ENCODE peak calls at places on chromosomes 6 and 20, in four cellular contexts. P, V, R and Z are unnamed samples.

GRCh38 chr20:37179671-37180524 is 550 bp upstream of the MROH8 start:
- DNase-seq in V (no peak), P (peak), R (no peak), Z (peak)

GRCh38 chr20:7199867-7200266 is 432.4 kb downstream of the BMP2 start:
- DNase-seq in P (no peak), R (no peak), V (no peak), Z (no peak)

GRCh38 chr6:16812993-16813392 is 51.7 kb upstream of the ATXN1 start:
- DNase-seq in V (no peak), R (no peak), P (no peak), Z (no peak)

GRCh38 chr20:33604084-33604990 is 57.8 kb upstream of the C20orf144 start:
- DNase-seq in R (no peak), V (no peak), P (no peak), Z (no peak)

GRCh38 chr20:22567944-22568871 is 16.2 kb downstream of the FOXA2 start:
- DNase-seq in P (no peak), R (no peak), V (peak), Z (peak)

GRCh38 chr6:143336446-143337152 is 113.9 kb downstream of the ADAT2 start:
- DNase-seq in R (no peak), P (peak), V (peak), Z (peak)

GRCh38 chr6:27866370-27867050 is 45.7 kb downstream of the OR2B2 start:
- DNase-seq in V (peak), P (peak), R (no peak), Z (peak)

GRCh38 chr6:44514576-44515193 is 127.2 kb downstream of the CDC5L start:
- DNase-seq in R (no peak), P (no peak), V (no peak), Z (no peak)

GRCh38 chr6:79410806-79411205 is 126.4 kb downstream of the LCA5 start:
- DNase-seq in V (no peak), P (no peak), R (no peak), Z (no peak)

GRCh38 chr6:52511572-52512151 is 65.2 kb downstream of the TRAM2 start:
- DNase-seq in R (no peak), P (peak), V (no peak), Z (peak)

GRCh38 chr6:77292564-77293546 is 170.4 kb downstream of the HTR1B start:
- DNase-seq in R (no peak), P (peak), V (no peak), Z (peak)

GRCh38 chr20:14576478-14576877 is 239.1 kb upstream of the FLRT3 start:
- DNase-seq in P (no peak), R (no peak), V (no peak), Z (no peak)

GRCh38 chr6:109420751-109421150 is 19.7 kb downstream of the PPIL6 start:
- DNase-seq in R (no peak), V (no peak), P (no peak), Z (no peak)

GRCh38 chr6:69331886-69332285 is 464.9 kb downstream of the LMBRD1 start:
- DNase-seq in P (no peak), R (no peak), V (no peak), Z (no peak)

GRCh38 chr6:1678966-1679690 is 69.4 kb downstream of the FOXC1 start:
- DNase-seq in P (no peak), V (no peak), R (no peak), Z (no peak)

GRCh38 chr6:218153-219018 is 73.9 kb upstream of the DUSP22 start:
- DNase-seq in R (no peak), P (no peak), V (no peak), Z (peak)

GRCh38 chr6:165599121-165599520 is 63.9 kb downstream of the PDE10A start:
- DNase-seq in R (no peak), P (no peak), V (no peak), Z (no peak)

GRCh38 chr6:108133594-108134179 is 32.1 kb upstream of the NR2E1 start:
- DNase-seq in R (peak), P (peak), V (peak), Z (peak)

GRCh38 chr20:38151455-38151854 is 13.6 kb downstream of the TGM2 start:
- DNase-seq in P (no peak), R (no peak), V (no peak), Z (no peak)

GRCh38 chr6:113694278-113695077 is 162.7 kb upstream of the MARCKS start:
- DNase-seq in V (no peak), P (peak), R (no peak), Z (no peak)

GRCh38 chr6:166950443-166950821 is 5.9 kb downstream of the RNASET2 start:
- DNase-seq in R (no peak), V (no peak), P (no peak), Z (no peak)

GRCh38 chr20:45299786-45300185 is 6.9 kb upstream of the RBPJL start:
- DNase-seq in R (no peak), V (no peak), P (no peak), Z (no peak)

GRCh38 chr20:45301824-45302251 is 4.8 kb upstream of the RBPJL start:
- DNase-seq in V (no peak), R (no peak), P (no peak), Z (no peak)

GRCh38 chr20:45297786-45298497 is 8.7 kb upstream of the RBPJL start:
- DNase-seq in V (no peak), R (no peak), P (no peak), Z (no peak)

GRCh38 chr20:45303586-45304463 is 2.8 kb upstream of the RBPJL start:
- DNase-seq in R (no peak), V (no peak), P (no peak), Z (no peak)

DNA sequence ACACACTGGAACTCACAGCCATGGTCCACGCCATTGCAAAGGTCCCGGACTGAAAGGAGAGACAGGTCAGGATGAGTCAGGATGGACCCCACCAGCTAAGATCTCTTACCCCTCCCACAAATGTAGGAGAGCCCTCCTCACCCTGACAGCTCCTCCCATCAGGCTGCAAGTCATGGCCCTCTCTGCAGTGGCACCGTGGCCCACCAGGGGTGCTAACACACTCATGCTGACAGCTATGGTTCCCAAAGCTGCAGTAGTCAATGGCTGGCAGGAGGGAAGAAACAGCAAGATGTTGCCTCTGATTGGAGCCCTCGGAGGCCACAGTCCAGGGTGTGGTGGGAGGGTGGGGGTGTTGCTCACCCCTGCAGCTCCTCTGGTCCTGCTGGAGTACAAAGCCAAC is 5.7 kb upstream of the RBPJL start:
- DNase-seq in V (peak), R (no peak), P (peak), Z (peak)
- H4K5ac ChIP-seq in V (no peak), R (no peak), P (no peak), Z (no peak)

DNA sequence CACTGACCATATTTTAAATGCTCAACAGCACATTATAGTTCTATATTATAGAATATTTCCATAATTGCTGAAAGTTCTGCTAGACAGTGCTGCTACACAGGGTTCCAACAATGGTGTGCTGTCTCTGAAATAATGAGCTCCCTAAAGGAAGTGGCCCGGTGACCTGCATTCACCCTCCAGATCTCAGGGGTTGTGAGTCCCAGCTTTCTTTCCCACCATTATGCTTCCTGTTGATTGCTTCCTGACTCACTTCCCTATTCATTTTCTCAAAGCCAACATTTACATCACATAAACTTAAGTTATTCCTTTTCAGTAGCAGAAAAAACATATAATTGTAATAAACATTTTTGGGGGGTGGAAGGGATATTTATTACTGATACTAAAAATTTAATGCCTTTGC is 13.0 kb upstream of the CCN6 start:
- DNase-seq in R (no peak), P (no peak), V (no peak), Z (no peak)
- H4K5ac ChIP-seq in R (no peak), P (no peak), V (no peak), Z (no peak)

GRCh38 chr20:25274891-25275812 is 27.3 kb downstream of the PYGB start:
- DNase-seq in R (no peak), P (no peak), V (no peak), Z (no peak)
- H4K5ac ChIP-seq in R (no peak), P (no peak), V (no peak), Z (no peak)

GRCh38 chr20:18019068-18019467 is 38.6 kb downstream of the OVOL2 start:
- DNase-seq in P (peak), R (no peak), V (peak), Z (peak)
- H4K5ac ChIP-seq in P (no peak), R (no peak), V (no peak), Z (no peak)

GRCh38 chr20:62313460-62314338 is 10.9 kb downstream of the ADRM1 start:
- DNase-seq in V (no peak), R (no peak), P (no peak), Z (no peak)
- H4K5ac ChIP-seq in V (no peak), R (no peak), P (no peak), Z (no peak)

GRCh38 chr6:159061146-159061545 is 16.4 kb upstream of the TAGAP start:
- DNase-seq in R (no peak), P (no peak), V (no peak), Z (no peak)
- H4K5ac ChIP-seq in R (no peak), P (no peak), V (no peak), Z (no peak)

GRCh38 chr6:130895516-130895915 is 68.3 kb downstream of the SMLR1 start:
- DNase-seq in R (no peak), P (no peak), V (no peak), Z (no peak)
- H4K5ac ChIP-seq in R (no peak), P (no peak), V (no peak), Z (no peak)

DNA sequence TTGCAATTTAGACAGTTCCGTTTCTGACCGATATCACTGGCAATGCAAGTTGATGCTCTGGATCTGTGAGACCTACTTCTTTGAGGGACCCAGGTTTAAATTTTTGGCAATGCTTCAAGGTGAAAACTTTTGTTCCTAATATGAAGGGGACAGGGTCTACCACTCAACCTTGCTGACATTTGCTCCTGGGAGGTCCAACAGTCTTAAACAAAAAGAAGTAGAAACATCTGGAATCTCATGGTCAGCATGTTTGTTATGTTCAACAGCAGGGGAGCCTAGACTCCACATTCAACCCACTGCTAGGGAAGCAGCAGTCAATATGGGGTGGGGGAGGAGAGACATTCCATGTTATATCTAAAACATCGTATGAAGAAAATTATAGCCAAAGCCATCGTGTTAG is 196.4 kb downstream of the SIM1 start:
- DNase-seq in R (no peak), P (no peak), V (no peak), Z (no peak)
- H4K5ac ChIP-seq in R (no peak), P (peak), V (no peak), Z (no peak)

GRCh38 chr6:137229075-137229759 is 10.0 kb upstream of the IFNGR1 start:
- DNase-seq in V (no peak), R (no peak), P (no peak), Z (no peak)
- H4K5ac ChIP-seq in V (no peak), R (no peak), P (no peak), Z (no peak)

DNA sequence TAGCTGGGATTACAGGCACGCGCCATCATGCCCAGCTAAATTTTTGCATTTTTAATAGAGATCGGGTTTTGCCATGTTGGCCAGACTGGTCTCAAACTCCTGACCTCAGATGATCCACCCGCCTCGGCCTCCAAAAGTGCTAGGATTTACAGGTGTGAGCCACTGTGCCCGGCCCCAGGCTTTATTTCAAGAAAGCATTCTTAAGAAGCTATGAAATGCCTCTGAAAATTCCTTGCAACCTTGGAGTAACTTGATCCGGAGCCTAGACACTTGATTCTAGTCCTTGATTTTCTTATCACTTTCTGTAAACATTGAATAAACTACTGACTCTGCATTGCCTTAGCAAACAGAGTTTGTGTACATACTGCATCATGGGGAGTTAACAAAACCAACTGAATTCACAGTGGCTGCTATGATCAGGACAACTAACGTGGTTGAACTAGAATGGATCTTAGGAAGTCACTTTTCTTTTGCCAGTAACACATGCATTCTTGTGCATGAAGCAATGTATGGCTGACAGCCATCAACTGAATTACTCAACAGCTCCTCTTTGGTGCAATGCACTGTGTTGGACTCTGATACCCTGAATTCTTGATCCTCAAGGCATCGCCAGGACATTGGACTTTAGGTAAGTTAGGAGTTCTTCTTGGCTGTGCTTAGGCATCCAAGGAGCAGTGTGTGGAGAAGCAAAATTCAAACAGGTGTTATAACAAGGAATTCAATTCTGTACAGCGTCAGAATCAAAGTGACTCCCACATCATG is 102.8 kb upstream of the TMEM170B start:
- DNase-seq in P (peak), R (no peak), V (no peak), Z (peak)
- H4K5ac ChIP-seq in P (peak), R (no peak), V (no peak), Z (no peak)